ENCODE peak calls at places on chromosomes 1 and 21, in five cellular contexts. G, F, V, X and J are unnamed samples.

GRCh38 chr1:53738205-53739108 is 507 bp downstream of the GLIS1 start:
- DNase-seq in G (no peak), F (peak), V (peak), X (no peak), J (no peak)

GRCh38 chr1:36306210-36306901 is at the start of gene SH3D21:
- DNase-seq in G (peak), F (peak), V (peak), X (peak), J (peak)

GRCh38 chr21:35530726-35531125 is 481.6 kb upstream of the RUNX1 start:
- DNase-seq in G (no peak), F (no peak), V (no peak), X (no peak), J (no peak)

GRCh38 chr21:35617491-35617890 is 442.8 kb downstream of the SETD4 start:
- DNase-seq in G (no peak), F (no peak), V (no peak), X (no peak), J (no peak)

GRCh38 chr1:98661544-98662353 is at the start of gene SNX7:
- DNase-seq in G (peak), F (peak), V (peak), X (peak), J (no peak)

GRCh38 chr1:71667224-71667623 is 586.4 kb upstream of the ZRANB2 start:
- DNase-seq in G (no peak), F (peak), V (no peak), X (peak), J (no peak)

GRCh38 chr1:56910441-56910985 is 55.3 kb downstream of the C8B start:
- DNase-seq in G (no peak), F (no peak), V (no peak), X (no peak), J (no peak)

GRCh38 chr1:80375662-80376061 is 1369.1 kb upstream of the ADGRL4 start:
- DNase-seq in G (no peak), F (peak), V (no peak), X (peak), J (no peak)

GRCh38 chr1:222749927-222750326 is 12.9 kb downstream of the FAM177B start:
- DNase-seq in G (no peak), F (no peak), V (no peak), X (no peak), J (no peak)

GRCh38 chr1:7117599-7118281 is 332.5 kb downstream of the CAMTA1 start:
- DNase-seq in G (no peak), F (peak), V (no peak), X (peak), J (no peak)

GRCh38 chr1:220119043-220119512 is 25.1 kb downstream of the IARS2 start:
- DNase-seq in G (no peak), F (no peak), V (no peak), X (peak), J (no peak)

GRCh38 chr1:25435315-25436103 is 4.8 kb downstream of the MACO1 start:
- DNase-seq in G (peak), F (no peak), V (no peak), X (peak), J (no peak)

GRCh38 chr1:1782399-1783221 is 4.3 kb upstream of the NADK start:
- DNase-seq in G (peak), F (peak), V (peak), X (peak), J (peak)

GRCh38 chr1:97508653-97509218 is 412.1 kb downstream of the DPYD start:
- DNase-seq in G (no peak), F (no peak), V (no peak), X (no peak), J (no peak)

GRCh38 chr1:51316113-51316763 is 14.1 kb downstream of the TTC39A start:
- DNase-seq in G (no peak), F (no peak), V (peak), X (no peak), J (no peak)

DNA sequence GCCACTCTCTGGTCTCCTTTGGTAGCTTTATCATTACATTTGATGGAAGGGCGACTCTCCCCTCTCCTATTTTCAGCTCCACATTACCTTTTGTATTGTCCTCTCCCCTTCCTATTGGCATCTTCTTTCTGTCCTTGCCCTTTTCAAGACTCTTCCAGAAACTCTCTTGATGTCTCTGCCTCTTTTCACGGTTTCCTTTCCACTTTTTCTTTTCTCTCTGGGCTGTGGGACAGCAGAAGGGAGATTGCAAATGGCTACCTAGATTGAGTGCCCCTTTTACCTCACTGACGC is 17.5 kb downstream of the IER5 start:
- DNase-seq in G (no peak), F (no peak), V (no peak), X (no peak), J (no peak)
- H3K4me3 ChIP-seq in G (peak), F (no peak), V (peak), X (no peak), J (peak)

GRCh38 chr1:202005958-202006357 is 4.4 kb upstream of the ELF3 start:
- DNase-seq in G (no peak), F (peak), V (no peak), X (peak), J (no peak)

GRCh38 chr1:202010042-202011015 is at the start of gene ELF3:
- DNase-seq in G (no peak), F (no peak), V (peak), X (no peak), J (no peak)

GRCh38 chr1:202007279-202007678 is 3.1 kb upstream of the ELF3 start:
- DNase-seq in G (no peak), F (no peak), V (no peak), X (no peak), J (no peak)

GRCh38 chr1:202009326-202010031 is 908 bp upstream of the ELF3 start:
- DNase-seq in G (peak), F (peak), V (peak), X (peak), J (peak)

GRCh38 chr1:202007703-202008489 is 2.5 kb upstream of the ELF3 start:
- DNase-seq in G (no peak), F (no peak), V (peak), X (no peak), J (no peak)
- H3K4me3 ChIP-seq in G (no peak), F (no peak), V (no peak), X (no peak), J (no peak)

GRCh38 chr1:10940451-10940804 is 72.0 kb upstream of the TARDBP start:
- DNase-seq in G (no peak), F (no peak), V (no peak), X (no peak), J (no peak)
- H3K4me3 ChIP-seq in G (no peak), F (no peak), V (peak), X (no peak), J (peak)

GRCh38 chr1:41373373-41373772 is 12.1 kb downstream of the FOXO6 start:
- DNase-seq in G (no peak), F (no peak), V (no peak), X (no peak), J (no peak)

GRCh38 chr1:41370756-41371420 is 9.7 kb downstream of the FOXO6 start:
- DNase-seq in G (no peak), F (no peak), V (no peak), X (no peak), J (no peak)

GRCh38 chr1:41370225-41370624 is 9.0 kb downstream of the FOXO6 start:
- DNase-seq in G (no peak), F (no peak), V (no peak), X (no peak), J (no peak)

GRCh38 chr1:41372600-41372993 is 11.4 kb downstream of the FOXO6 start:
- DNase-seq in G (no peak), F (no peak), V (no peak), X (no peak), J (no peak)

GRCh38 chr1:41371630-41372599 is 10.7 kb downstream of the FOXO6 start:
- DNase-seq in G (no peak), F (no peak), V (no peak), X (no peak), J (no peak)
- H3K4me3 ChIP-seq in G (no peak), F (no peak), V (no peak), X (no peak), J (no peak)

GRCh38 chr1:44134071-44134920 is 7.1 kb downstream of the KLF18 start:
- DNase-seq in G (no peak), F (no peak), V (no peak), X (no peak), J (no peak)

GRCh38 chr1:44131411-44131810 is 10.0 kb downstream of the KLF18 start:
- DNase-seq in G (no peak), F (no peak), V (no peak), X (no peak), J (no peak)

DNA sequence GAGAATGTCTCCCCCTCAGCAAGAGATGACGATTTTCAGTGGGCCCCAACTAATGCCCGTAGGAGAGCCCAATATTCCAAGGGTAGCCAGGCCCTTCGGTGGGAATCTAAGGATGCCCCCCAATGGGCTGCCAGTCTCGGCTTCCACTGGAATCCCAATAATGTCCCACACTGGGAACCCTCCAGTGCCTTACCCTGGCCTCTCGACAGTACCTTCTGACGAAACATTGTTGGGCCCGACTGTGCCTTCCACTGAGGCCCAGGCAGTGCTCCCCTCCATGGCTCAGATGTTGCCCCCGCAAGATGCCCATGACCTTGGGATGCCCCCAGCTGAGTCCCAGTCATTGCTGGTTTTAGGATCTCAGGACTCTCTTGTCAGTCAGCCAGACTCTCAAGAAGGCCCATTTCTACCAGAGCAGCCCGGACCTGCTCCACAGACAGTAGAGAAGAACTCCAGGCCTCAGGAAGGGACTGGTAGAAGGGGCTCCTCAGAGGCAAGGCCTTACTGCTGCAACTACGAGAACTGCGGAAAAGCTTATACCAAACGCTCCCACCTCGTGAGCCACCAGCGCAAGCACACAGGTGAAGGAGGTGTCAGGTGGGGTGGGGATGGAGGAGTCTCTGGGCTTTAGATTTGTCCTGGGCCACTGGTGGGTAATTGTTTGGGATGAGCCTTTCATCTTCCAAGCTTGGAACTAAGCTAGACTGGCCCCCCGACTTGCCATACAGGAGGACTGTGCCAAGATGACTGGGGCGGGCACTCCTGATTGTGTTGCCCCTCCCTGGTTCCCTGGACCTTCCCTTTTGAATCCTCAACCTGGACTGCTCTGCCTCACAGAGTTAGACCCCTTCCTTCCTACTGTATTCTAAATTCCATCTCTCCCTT is 11.2 kb downstream of the KLF17 start:
- DNase-seq in G (no peak), F (no peak), V (no peak), X (no peak), J (no peak)
- H3K4me3 ChIP-seq in G (no peak), F (no peak), V (no peak), X (no peak), J (no peak)

DNA sequence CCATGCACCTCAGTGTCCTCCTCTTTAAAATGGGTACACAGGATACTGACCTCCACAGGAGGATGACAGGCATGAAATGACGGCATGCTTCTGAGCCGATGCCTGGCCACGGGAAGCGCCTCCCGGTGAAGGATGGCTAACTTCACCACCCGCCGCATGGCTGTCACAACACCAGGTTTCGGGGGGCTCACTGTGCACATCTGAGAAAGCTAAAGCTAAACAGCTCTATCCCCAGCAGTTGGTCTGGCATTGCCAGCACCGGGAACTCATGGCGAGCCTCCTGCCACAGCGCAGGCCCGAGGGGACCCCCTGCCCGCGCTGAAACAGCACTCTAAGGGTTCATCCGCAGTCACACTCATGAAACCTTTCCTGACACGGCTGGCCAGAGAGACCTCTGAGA is 16.0 kb downstream of the NPHP4 start:
- DNase-seq in G (no peak), F (no peak), V (peak), X (no peak), J (no peak)
- H3K4me3 ChIP-seq in G (no peak), F (no peak), V (no peak), X (no peak), J (no peak)

DNA sequence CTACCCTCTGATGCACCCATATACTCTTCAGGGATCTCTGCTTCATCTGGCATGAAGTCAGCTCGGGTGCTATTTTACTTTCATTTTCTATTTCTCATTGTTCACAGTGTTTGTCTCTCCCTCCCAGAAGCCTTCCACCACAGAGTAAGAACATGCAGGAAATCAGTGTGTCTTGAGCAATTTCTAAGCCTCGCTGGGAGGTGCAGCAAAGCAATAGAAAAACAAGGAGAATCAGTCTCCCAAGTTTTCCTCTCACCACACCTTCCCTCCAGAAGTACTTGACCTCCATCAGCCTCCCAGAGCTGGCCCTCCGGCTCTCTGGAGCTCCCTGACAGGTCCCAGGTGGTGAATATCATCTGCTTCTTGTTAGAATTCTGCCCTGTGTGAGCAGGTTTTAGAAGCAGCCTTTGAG is 594.7 kb upstream of the CAMK1G start:
- DNase-seq in G (peak), F (peak), V (no peak), X (peak), J (peak)
- H3K4me3 ChIP-seq in G (peak), F (no peak), V (no peak), X (no peak), J (peak)

GRCh38 chr1:166905930-166906329 is 29.9 kb upstream of the TADA1 start:
- DNase-seq in G (no peak), F (peak), V (no peak), X (peak), J (no peak)

GRCh38 chr1:166905136-166905535 is 29.1 kb upstream of the TADA1 start:
- DNase-seq in G (no peak), F (no peak), V (no peak), X (peak), J (no peak)

GRCh38 chr1:166902279-166902678 is 26.2 kb upstream of the TADA1 start:
- DNase-seq in G (no peak), F (peak), V (no peak), X (peak), J (no peak)

GRCh38 chr1:166903232-166903631 is 27.2 kb upstream of the TADA1 start:
- DNase-seq in G (no peak), F (no peak), V (no peak), X (no peak), J (no peak)

GRCh38 chr1:166900987-166901386 is 24.9 kb upstream of the TADA1 start:
- DNase-seq in G (no peak), F (no peak), V (no peak), X (no peak), J (no peak)
- H3K4me3 ChIP-seq in G (no peak), F (no peak), V (no peak), X (no peak), J (no peak)